ENCODE peak calls at places on chromosomes 13 and 19, in seven cellular contexts. E is HuH-7; K is iPS-NIHi11; M is heart left ventricle; V is GF-D8; U is activated gamma-delta T cell treated with anti-CD3 and anti-CD28 coated beads, Interleukin-2, amount 50 U/mL, for 16 hours; S is AG10803. J is an unnamed sample.

GRCh38 chr13:30340367-30341184 is 33.2 kb upstream of the KATNAL1 start:
- DNase-seq in E (no peak), K (no peak), M (peak), V (no peak), U (no peak), S (peak), J (no peak)

GRCh38 chr13:102708991-102709390 is 14.1 kb upstream of the METTL21C start:
- DNase-seq in E (no peak), K (no peak), M (no peak), V (no peak), U (no peak), S (no peak), J (no peak)

GRCh38 chr19:4455742-4456565 is 1.6 kb downstream of the UBXN6 start:
- DNase-seq in E (no peak), K (no peak), M (peak), V (no peak), U (no peak), S (peak), J (no peak)

GRCh38 chr13:32023096-32023495 is 8.5 kb upstream of the FRY start:
- DNase-seq in E (no peak), K (no peak), M (no peak), V (no peak), U (no peak), S (no peak), J (no peak)

GRCh38 chr19:14347999-14348889 is 33.0 kb upstream of the ADGRE5 start:
- DNase-seq in E (peak), K (peak), M (peak), V (no peak), U (peak), S (peak), J (peak)

GRCh38 chr13:102900193-102900608 is 54.4 kb downstream of the ERCC5 start:
- DNase-seq in E (no peak), K (no peak), M (no peak), V (no peak), U (no peak), S (no peak), J (no peak)

GRCh38 chr19:29622191-29623070 is 16.3 kb downstream of the POP4 start:
- DNase-seq in E (no peak), K (peak), M (no peak), V (no peak), U (no peak), S (peak), J (no peak)

GRCh38 chr13:89688908-89689307 is 1658.6 kb upstream of the MIR17HG start:
- DNase-seq in E (no peak), K (no peak), M (no peak), V (no peak), U (no peak), S (no peak), J (no peak)

GRCh38 chr19:3319643-3320353 is 46.6 kb upstream of the NFIC start:
- DNase-seq in E (no peak), K (peak), M (no peak), V (no peak), U (no peak), S (peak), J (no peak)

J was measured in CD4-positive, CD25-positive, alpha-beta regulatory T cell.